ENCODE peak calls at places on chromosomes 11 and 22, in seven cellular contexts. K, A, Z, H, Q, J and L are unnamed samples.

GRCh38 chr11:77230878-77231605 is 70.4 kb downstream of the GDPD4 start:
- DNase-seq in Z (no peak), A (no peak), K (no peak), H (no peak), J (no peak), Q (no peak), L (no peak)

GRCh38 chr11:65491163-65491465 is 7.7 kb upstream of the MALAT1 start:
- DNase-seq in J (no peak), Z (no peak), Q (no peak), K (no peak), A (no peak), H (no peak), L (no peak)

GRCh38 chr22:41411021-41411851 is 29.5 kb downstream of the TEF start:
- DNase-seq in J (no peak), Z (no peak), H (no peak), A (no peak), Q (no peak), K (no peak), L (no peak)

GRCh38 chr11:74347381-74347780 is 35.9 kb upstream of the P4HA3 start:
- DNase-seq in Z (peak), J (no peak), A (no peak), K (no peak), Q (no peak), H (no peak), L (no peak)

GRCh38 chr11:110198031-110198729 is 98.2 kb downstream of the RDX start:
- DNase-seq in Q (no peak), Z (no peak), K (no peak), J (no peak), A (no peak), H (no peak), L (no peak)

GRCh38 chr11:1880746-1881441 is 10.8 kb downstream of the PRR33 start:
- DNase-seq in J (no peak), H (no peak), Q (no peak), Z (no peak), A (peak), K (no peak), L (no peak)

GRCh38 chr11:65524747-65525658 is at the start of gene SCYL1:
- DNase-seq in A (peak), K (peak), Z (no peak), Q (no peak), J (peak), H (no peak), L (peak)

GRCh38 chr11:31809857-31810778 is 1.0 kb downstream of the PAX6 start:
- DNase-seq in A (no peak), Z (no peak), J (no peak), K (no peak), H (peak), Q (no peak), L (no peak)

GRCh38 chr22:24053481-24054226 is 42.5 kb downstream of the CABIN1 start:
- DNase-seq in Q (no peak), A (no peak), J (no peak), H (no peak), Z (no peak), K (no peak), L (no peak)

GRCh38 chr22:32850591-32851517 is 49.3 kb downstream of the TIMP3 start:
- DNase-seq in J (no peak), K (no peak), A (peak), Z (no peak), H (no peak), Q (no peak), L (peak)

GRCh38 chr11:17538731-17539130 is 5.5 kb downstream of the USH1C start:
- DNase-seq in K (no peak), Q (no peak), H (no peak), Z (no peak), A (no peak), J (no peak), L (no peak)

GRCh38 chr22:31585161-31585859 is 76.7 kb downstream of the PISD start:
- DNase-seq in K (no peak), Z (peak), H (no peak), A (no peak), J (no peak), Q (no peak), L (no peak)

GRCh38 chr22:17952273-17952801 is 72.0 kb downstream of the MICAL3 start:
- DNase-seq in K (no peak), A (no peak), H (no peak), Q (no peak), Z (no peak), J (no peak), L (no peak)